ENCODE peak calls at places on chromosomes 13 and 19, in seven cellular contexts. One of them, this sample, is unnamed. For H3K9me3, the result is how much of the 10 kb centered on the place peaks cover.

GRCh38 chr19:14703833-14704232 is 14.0 kb downstream of the ZNF333 start:
- DNase-seq in left lung: no peak
- DNase-seq in IMR-90: no peak
- DNase-seq in body of pancreas: no peak
- DNase-seq in AG04450: no peak
- DNase-seq in T-helper 17 cell: no peak
- DNase-seq in PC-3: no peak
- DNase-seq in this sample: no peak

GRCh38 chr13:19053561-19053960 is 128.1 kb downstream of the TUBA3C start:
- DNase-seq in left lung: no peak
- DNase-seq in T-helper 17 cell: no peak
- DNase-seq in AG04450: no peak
- DNase-seq in IMR-90: no peak
- DNase-seq in body of pancreas: no peak
- DNase-seq in PC-3: no peak
- DNase-seq in this sample: no peak

GRCh38 chr19:3360494-3361383 is 5.6 kb upstream of the NFIC start:
- DNase-seq in body of pancreas: peak
- DNase-seq in AG04450: no peak
- DNase-seq in left lung: peak
- DNase-seq in T-helper 17 cell: peak
- DNase-seq in PC-3: peak
- DNase-seq in IMR-90: no peak
- DNase-seq in this sample: peak

GRCh38 chr13:93309886-93310520 is 83.4 kb downstream of the GPC6 start:
- DNase-seq in AG04450: no peak
- DNase-seq in T-helper 17 cell: no peak
- DNase-seq in PC-3: peak
- DNase-seq in IMR-90: peak
- DNase-seq in body of pancreas: no peak
- DNase-seq in left lung: no peak
- DNase-seq in this sample: no peak

GRCh38 chr13:90177519-90177918 is 1170.0 kb upstream of the MIR17HG start:
- DNase-seq in AG04450: no peak
- DNase-seq in T-helper 17 cell: no peak
- DNase-seq in body of pancreas: no peak
- DNase-seq in PC-3: no peak
- DNase-seq in left lung: no peak
- DNase-seq in IMR-90: no peak
- DNase-seq in this sample: no peak

GRCh38 chr13:39516140-39516539 is 86.9 kb downstream of the LHFPL6 start:
- DNase-seq in AG04450: no peak
- DNase-seq in body of pancreas: no peak
- DNase-seq in IMR-90: no peak
- DNase-seq in T-helper 17 cell: no peak
- DNase-seq in PC-3: no peak
- DNase-seq in left lung: no peak
- DNase-seq in this sample: no peak

GRCh38 chr19:4061683-4062575 is 4.8 kb downstream of the ZBTB7A start:
- DNase-seq in T-helper 17 cell: no peak
- DNase-seq in left lung: peak
- DNase-seq in IMR-90: no peak
- DNase-seq in PC-3: peak
- DNase-seq in body of pancreas: peak
- DNase-seq in AG04450: no peak
- DNase-seq in this sample: no peak

GRCh38 chr19:14554382-14554812 is 17.5 kb downstream of the NDUFB7 start:
- DNase-seq in IMR-90: no peak
- DNase-seq in AG04450: no peak
- DNase-seq in T-helper 17 cell: no peak
- DNase-seq in PC-3: peak
- DNase-seq in body of pancreas: no peak
- DNase-seq in left lung: no peak
- DNase-seq in this sample: no peak

GRCh38 chr13:109761695-109762094 is 24.7 kb downstream of the IRS2 start:
- DNase-seq in PC-3: no peak
- DNase-seq in body of pancreas: no peak
- DNase-seq in AG04450: no peak
- DNase-seq in T-helper 17 cell: no peak
- DNase-seq in left lung: no peak
- DNase-seq in IMR-90: no peak
- DNase-seq in this sample: no peak

GRCh38 chr13:109760951-109761350 is 25.4 kb downstream of the IRS2 start:
- DNase-seq in PC-3: no peak
- DNase-seq in IMR-90: no peak
- DNase-seq in AG04450: no peak
- DNase-seq in body of pancreas: no peak
- DNase-seq in left lung: no peak
- DNase-seq in T-helper 17 cell: no peak
- DNase-seq in this sample: no peak

GRCh38 chr13:109764474-109765292 is 21.7 kb downstream of the IRS2 start:
- DNase-seq in T-helper 17 cell: no peak
- DNase-seq in IMR-90: peak
- DNase-seq in left lung: no peak
- DNase-seq in body of pancreas: no peak
- DNase-seq in AG04450: no peak
- DNase-seq in PC-3: no peak
- DNase-seq in this sample: peak

GRCh38 chr13:109764045-109764444 is 22.3 kb downstream of the IRS2 start:
- DNase-seq in left lung: no peak
- DNase-seq in PC-3: no peak
- DNase-seq in AG04450: no peak
- DNase-seq in body of pancreas: no peak
- DNase-seq in T-helper 17 cell: no peak
- DNase-seq in IMR-90: no peak
- DNase-seq in this sample: no peak

DNA sequence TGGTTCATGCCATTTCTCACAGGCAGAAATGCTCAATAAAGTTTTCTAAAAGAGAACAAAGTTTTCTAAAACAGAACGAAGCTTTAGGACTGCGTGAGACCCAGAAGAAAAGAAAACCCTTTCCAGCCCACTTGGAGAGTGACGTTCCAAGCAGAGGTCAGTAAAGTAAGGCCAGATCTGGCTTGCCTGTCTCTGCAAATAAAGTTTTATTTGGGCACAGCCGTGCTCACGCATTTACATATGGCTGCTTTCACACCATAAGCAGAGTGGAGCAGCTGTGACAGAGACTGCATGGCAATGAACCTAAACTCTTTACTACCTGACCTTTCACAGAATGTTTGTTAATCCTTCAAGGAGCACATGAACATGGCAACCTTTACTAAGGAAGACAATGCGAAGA is 23.6 kb downstream of the IRS2 start:
- DNase-seq in left lung: no peak
- DNase-seq in IMR-90: no peak
- DNase-seq in body of pancreas: no peak
- DNase-seq in T-helper 17 cell: no peak
- DNase-seq in PC-3: no peak
- DNase-seq in AG04450: no peak
- DNase-seq in this sample: no peak
- H3K9me3 ChIP-seq in left lung: under half
- H3K9me3 ChIP-seq in IMR-90: under half
- H3K9me3 ChIP-seq in body of pancreas: under half
- H3K9me3 ChIP-seq in T-helper 17 cell: under half
- H3K9me3 ChIP-seq in PC-3: under half
- H3K9me3 ChIP-seq in AG04450: under half
- H3K9me3 ChIP-seq in this sample: under half

GRCh38 chr19:21908066-21908465 is 72.1 kb upstream of the ZNF43 start:
- DNase-seq in body of pancreas: no peak
- DNase-seq in PC-3: no peak
- DNase-seq in left lung: no peak
- DNase-seq in AG04450: no peak
- DNase-seq in IMR-90: no peak
- DNase-seq in T-helper 17 cell: no peak
- DNase-seq in this sample: no peak
- H3K9me3 ChIP-seq in body of pancreas: under half
- H3K9me3 ChIP-seq in PC-3: under half
- H3K9me3 ChIP-seq in left lung: under half
- H3K9me3 ChIP-seq in AG04450: under half
- H3K9me3 ChIP-seq in IMR-90: under half
- H3K9me3 ChIP-seq in T-helper 17 cell: under half
- H3K9me3 ChIP-seq in this sample: under half

DNA sequence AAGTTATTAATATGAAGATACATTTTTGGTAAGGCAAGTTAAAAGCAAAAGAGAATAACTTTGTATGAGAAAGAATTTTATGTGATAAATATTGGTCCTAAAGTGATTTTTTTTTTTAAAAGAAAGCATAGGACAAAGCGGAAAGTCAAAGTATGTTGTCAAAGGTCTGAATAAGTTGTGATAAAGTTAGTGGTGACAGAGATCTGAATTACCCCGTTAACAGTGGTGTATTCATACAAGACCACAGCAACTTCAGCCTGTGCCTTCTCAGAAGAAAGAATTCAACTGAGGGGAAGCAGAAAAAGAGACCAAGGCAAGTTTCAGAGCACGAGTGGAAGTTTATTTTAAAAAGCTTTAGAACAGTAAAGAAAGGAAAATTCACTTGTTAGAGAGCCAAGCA is 19.0 kb upstream of the ZNF566 start:
- DNase-seq in AG04450: no peak
- DNase-seq in left lung: no peak
- DNase-seq in T-helper 17 cell: no peak
- DNase-seq in body of pancreas: no peak
- DNase-seq in IMR-90: no peak
- DNase-seq in PC-3: no peak
- DNase-seq in this sample: no peak
- H3K9me3 ChIP-seq in AG04450: half or more
- H3K9me3 ChIP-seq in left lung: under half
- H3K9me3 ChIP-seq in T-helper 17 cell: under half
- H3K9me3 ChIP-seq in body of pancreas: under half
- H3K9me3 ChIP-seq in IMR-90: under half
- H3K9me3 ChIP-seq in PC-3: under half
- H3K9me3 ChIP-seq in this sample: under half

DNA sequence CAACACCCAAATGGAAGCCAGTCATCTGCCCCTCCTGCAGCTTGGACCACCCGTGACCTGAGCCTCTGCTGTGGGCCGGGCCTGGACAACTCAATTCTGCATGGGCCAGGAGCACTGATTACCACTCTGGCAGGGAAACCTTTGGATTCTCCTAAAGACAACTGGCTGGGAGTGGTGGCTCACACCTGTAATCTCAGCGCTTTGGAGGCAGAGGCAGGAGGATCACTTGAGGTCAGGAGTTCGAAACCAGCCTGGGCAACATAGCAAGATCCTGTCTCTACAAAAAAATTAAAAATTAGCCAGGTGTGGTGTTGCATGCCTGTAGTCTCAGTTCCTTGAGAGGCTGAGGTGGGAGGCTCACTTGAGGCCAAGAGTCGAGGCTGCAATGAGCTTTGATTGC is 6.5 kb downstream of the EPS15L1 start:
- DNase-seq in IMR-90: no peak
- DNase-seq in left lung: no peak
- DNase-seq in T-helper 17 cell: no peak
- DNase-seq in PC-3: no peak
- DNase-seq in AG04450: no peak
- DNase-seq in body of pancreas: no peak
- DNase-seq in this sample: no peak
- H3K9me3 ChIP-seq in IMR-90: under half
- H3K9me3 ChIP-seq in left lung: under half
- H3K9me3 ChIP-seq in T-helper 17 cell: under half
- H3K9me3 ChIP-seq in PC-3: under half
- H3K9me3 ChIP-seq in AG04450: under half
- H3K9me3 ChIP-seq in body of pancreas: under half
- H3K9me3 ChIP-seq in this sample: under half

DNA sequence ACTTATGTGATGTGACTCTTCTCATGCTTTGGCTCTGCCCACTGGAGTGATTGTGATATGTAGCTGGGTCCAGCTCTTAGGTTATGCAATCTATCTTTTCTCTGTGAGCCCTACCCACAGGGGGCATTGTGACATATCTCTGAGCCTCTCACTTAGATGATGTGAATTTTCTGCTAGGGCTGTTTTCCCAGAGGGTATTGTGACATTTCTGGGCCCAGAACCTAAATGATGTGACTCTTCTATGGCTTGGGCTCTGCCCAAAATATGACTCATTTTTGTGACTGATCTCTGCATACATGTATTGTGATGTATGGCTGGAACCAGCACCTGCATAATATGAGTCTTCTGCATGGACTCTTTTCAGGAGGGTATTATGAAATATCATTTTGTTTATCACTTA is 12.3 kb upstream of the ZNF254 start:
- DNase-seq in left lung: no peak
- DNase-seq in body of pancreas: no peak
- DNase-seq in PC-3: peak
- DNase-seq in AG04450: no peak
- DNase-seq in IMR-90: peak
- DNase-seq in T-helper 17 cell: no peak
- DNase-seq in this sample: no peak
- H3K9me3 ChIP-seq in left lung: under half
- H3K9me3 ChIP-seq in body of pancreas: under half
- H3K9me3 ChIP-seq in PC-3: under half
- H3K9me3 ChIP-seq in AG04450: under half
- H3K9me3 ChIP-seq in IMR-90: under half
- H3K9me3 ChIP-seq in T-helper 17 cell: under half
- H3K9me3 ChIP-seq in this sample: under half

GRCh38 chr13:48072787-48073186 is 22.1 kb downstream of the MED4 start:
- DNase-seq in PC-3: no peak
- DNase-seq in AG04450: no peak
- DNase-seq in body of pancreas: no peak
- DNase-seq in left lung: no peak
- DNase-seq in IMR-90: no peak
- DNase-seq in T-helper 17 cell: no peak
- DNase-seq in this sample: no peak
- H3K9me3 ChIP-seq in PC-3: under half
- H3K9me3 ChIP-seq in AG04450: under half
- H3K9me3 ChIP-seq in body of pancreas: under half
- H3K9me3 ChIP-seq in left lung: under half
- H3K9me3 ChIP-seq in IMR-90: under half
- H3K9me3 ChIP-seq in T-helper 17 cell: under half
- H3K9me3 ChIP-seq in this sample: under half

GRCh38 chr19:47663911-47664771 is 49.1 kb upstream of the EHD2 start:
- DNase-seq in PC-3: peak
- DNase-seq in left lung: no peak
- DNase-seq in IMR-90: peak
- DNase-seq in AG04450: peak
- DNase-seq in T-helper 17 cell: no peak
- DNase-seq in body of pancreas: peak
- DNase-seq in this sample: no peak

GRCh38 chr19:47663435-47663910 is 49.7 kb upstream of the EHD2 start:
- DNase-seq in AG04450: peak
- DNase-seq in left lung: no peak
- DNase-seq in IMR-90: peak
- DNase-seq in PC-3: peak
- DNase-seq in body of pancreas: no peak
- DNase-seq in T-helper 17 cell: no peak
- DNase-seq in this sample: no peak

GRCh38 chr19:47661161-47661560 is 52.1 kb upstream of the EHD2 start:
- DNase-seq in AG04450: no peak
- DNase-seq in left lung: no peak
- DNase-seq in body of pancreas: no peak
- DNase-seq in PC-3: no peak
- DNase-seq in T-helper 17 cell: no peak
- DNase-seq in IMR-90: no peak
- DNase-seq in this sample: no peak

GRCh38 chr19:47660435-47660832 is 51.5 kb downstream of the BICRA start:
- DNase-seq in IMR-90: no peak
- DNase-seq in body of pancreas: no peak
- DNase-seq in PC-3: peak
- DNase-seq in AG04450: no peak
- DNase-seq in left lung: no peak
- DNase-seq in T-helper 17 cell: no peak
- DNase-seq in this sample: no peak

GRCh38 chr19:47661571-47661970 is 51.7 kb upstream of the EHD2 start:
- DNase-seq in T-helper 17 cell: no peak
- DNase-seq in IMR-90: no peak
- DNase-seq in AG04450: no peak
- DNase-seq in left lung: no peak
- DNase-seq in body of pancreas: no peak
- DNase-seq in PC-3: no peak
- DNase-seq in this sample: no peak
- H3K9me3 ChIP-seq in T-helper 17 cell: under half
- H3K9me3 ChIP-seq in IMR-90: under half
- H3K9me3 ChIP-seq in AG04450: under half
- H3K9me3 ChIP-seq in left lung: under half
- H3K9me3 ChIP-seq in body of pancreas: under half
- H3K9me3 ChIP-seq in PC-3: under half
- H3K9me3 ChIP-seq in this sample: under half

GRCh38 chr19:58056861-58057260 is 2.2 kb upstream of the ZNF135 start:
- DNase-seq in body of pancreas: no peak
- DNase-seq in PC-3: no peak
- DNase-seq in left lung: no peak
- DNase-seq in IMR-90: no peak
- DNase-seq in AG04450: no peak
- DNase-seq in T-helper 17 cell: no peak
- DNase-seq in this sample: no peak
- H3K9me3 ChIP-seq in body of pancreas: under half
- H3K9me3 ChIP-seq in PC-3: half or more
- H3K9me3 ChIP-seq in left lung: under half
- H3K9me3 ChIP-seq in IMR-90: half or more
- H3K9me3 ChIP-seq in AG04450: half or more
- H3K9me3 ChIP-seq in T-helper 17 cell: under half
- H3K9me3 ChIP-seq in this sample: under half

This sample was measured in CD4-positive, CD25-positive, alpha-beta regulatory T cell.